ENCODE peak calls at places on chromosomes 3 and 15, in seven cellular contexts. H, X, D, L, T, J and M are unnamed samples.

GRCh38 chr3:172595648-172596393 is 72.6 kb upstream of the TNFSF10 start:
- DNase-seq in D (peak), L (peak), H (no peak), T (no peak), J (peak), X (peak), M (peak)

GRCh38 chr3:151011427-151011826 is 38.9 kb upstream of the CLRN1 start:
- DNase-seq in T (no peak), J (no peak), X (no peak), L (no peak), D (no peak), H (no peak), M (no peak)

GRCh38 chr3:104359546-104359945 is 1007.2 kb upstream of the ALCAM start:
- DNase-seq in H (no peak), X (no peak), L (no peak), D (no peak), T (no peak), J (no peak), M (no peak)

GRCh38 chr3:132135628-132136333 is 101.0 kb upstream of the CPNE4 start:
- DNase-seq in J (no peak), T (peak), X (peak), D (peak), L (no peak), H (peak), M (no peak)

GRCh38 chr3:52293491-52294319 is 6.1 kb downstream of the GLYCTK start:
- DNase-seq in L (no peak), T (no peak), H (peak), X (no peak), J (no peak), D (no peak), M (no peak)

GRCh38 chr3:149243540-149243939 is 21.9 kb upstream of the CP start:
- DNase-seq in D (no peak), L (no peak), T (no peak), H (no peak), J (no peak), X (no peak), M (no peak)

GRCh38 chr3:73148653-73149052 is 87.2 kb downstream of the EBLN2 start:
- DNase-seq in H (no peak), L (no peak), X (peak), J (no peak), D (no peak), T (no peak), M (no peak)

GRCh38 chr15:57580428-57580827 is 11.3 kb upstream of the MYZAP start:
- DNase-seq in D (no peak), L (no peak), X (no peak), H (no peak), J (no peak), T (no peak), M (no peak)

GRCh38 chr3:194687638-194688206 is 2.0 kb downstream of the FAM43A start:
- DNase-seq in X (no peak), D (no peak), T (peak), J (no peak), H (peak), L (no peak), M (no peak)

GRCh38 chr3:161413855-161414210 is 42.5 kb upstream of the SPTSSB start:
- DNase-seq in L (no peak), X (no peak), J (no peak), T (no peak), D (no peak), H (no peak), M (no peak)

GRCh38 chr3:64832098-64832497 is 144.3 kb upstream of the ADAMTS9 start:
- DNase-seq in L (no peak), D (no peak), H (no peak), X (no peak), T (no peak), J (no peak), M (no peak)

DNA sequence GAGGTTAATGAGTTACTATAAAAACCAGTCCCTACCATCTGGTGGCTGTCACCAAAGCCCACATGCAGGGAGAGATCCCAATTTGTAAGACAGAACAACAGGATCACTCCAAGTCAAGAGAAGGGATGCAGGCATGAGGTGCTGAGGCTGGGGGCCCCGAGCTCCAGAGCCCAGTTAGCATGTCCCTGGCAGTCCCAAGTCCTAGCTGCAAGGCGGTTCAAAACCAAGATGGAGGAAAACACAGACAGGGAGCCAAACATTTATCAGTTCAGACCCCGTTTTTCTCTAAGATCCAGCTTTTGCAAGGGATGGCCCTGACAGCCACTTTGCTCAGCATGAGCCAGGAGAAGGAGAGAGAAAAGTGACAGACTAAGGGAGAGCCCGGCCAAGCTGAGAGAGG is 207.0 kb downstream of the UACA start:
- DNase-seq in H (no peak), L (no peak), X (no peak), J (no peak), T (no peak), D (no peak), M (no peak)
- TF ChIP-seq JUND in H (no peak), L (no peak), X (no peak), J (no peak), T (no peak), D (no peak), M (no peak)

GRCh38 chr3:66418432-66419052 is 82.3 kb downstream of the LRIG1 start:
- DNase-seq in X (no peak), T (no peak), H (no peak), D (no peak), L (no peak), J (no peak), M (peak)

GRCh38 chr3:66415867-66416428 is 84.9 kb downstream of the LRIG1 start:
- DNase-seq in X (no peak), H (no peak), L (no peak), D (no peak), J (no peak), T (no peak), M (peak)

GRCh38 chr3:66419053-66419440 is 81.8 kb downstream of the LRIG1 start:
- DNase-seq in H (no peak), D (no peak), J (no peak), L (no peak), X (no peak), T (no peak), M (no peak)

GRCh38 chr3:66414846-66415245 is 86.0 kb downstream of the LRIG1 start:
- DNase-seq in H (no peak), L (no peak), X (no peak), T (no peak), D (no peak), J (no peak), M (no peak)

GRCh38 chr3:66416556-66417304 is 84.1 kb downstream of the LRIG1 start:
- DNase-seq in D (no peak), J (no peak), T (no peak), H (no peak), L (no peak), X (no peak), M (no peak)
- TF ChIP-seq JUND in D (no peak), J (no peak), T (no peak), H (no peak), L (no peak), X (no peak), M (no peak)

DNA sequence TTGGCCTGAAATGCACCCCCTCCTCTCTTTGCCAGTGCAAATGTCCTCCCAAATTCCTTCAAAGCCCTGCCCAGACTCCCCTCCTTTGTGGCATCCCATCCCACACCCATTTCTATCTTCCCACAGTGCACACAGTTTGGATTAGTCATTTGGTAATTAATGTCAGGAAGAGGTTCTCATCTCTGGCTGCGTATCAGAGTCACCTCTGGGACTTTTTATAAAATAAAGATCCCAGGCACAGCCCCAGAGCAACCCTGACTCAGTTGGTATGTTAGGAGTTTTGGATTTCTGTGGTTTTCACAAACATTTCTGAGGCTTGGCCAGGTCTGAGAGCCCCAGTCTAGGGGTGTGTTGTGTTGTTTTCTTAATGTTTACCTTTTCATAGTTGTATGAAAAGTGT is 41.7 kb downstream of the C3orf20 start:
- DNase-seq in X (no peak), D (no peak), J (no peak), L (no peak), T (no peak), H (no peak), M (no peak)
- TF ChIP-seq JUND in X (no peak), D (no peak), J (no peak), L (no peak), T (no peak), H (no peak), M (no peak)

DNA sequence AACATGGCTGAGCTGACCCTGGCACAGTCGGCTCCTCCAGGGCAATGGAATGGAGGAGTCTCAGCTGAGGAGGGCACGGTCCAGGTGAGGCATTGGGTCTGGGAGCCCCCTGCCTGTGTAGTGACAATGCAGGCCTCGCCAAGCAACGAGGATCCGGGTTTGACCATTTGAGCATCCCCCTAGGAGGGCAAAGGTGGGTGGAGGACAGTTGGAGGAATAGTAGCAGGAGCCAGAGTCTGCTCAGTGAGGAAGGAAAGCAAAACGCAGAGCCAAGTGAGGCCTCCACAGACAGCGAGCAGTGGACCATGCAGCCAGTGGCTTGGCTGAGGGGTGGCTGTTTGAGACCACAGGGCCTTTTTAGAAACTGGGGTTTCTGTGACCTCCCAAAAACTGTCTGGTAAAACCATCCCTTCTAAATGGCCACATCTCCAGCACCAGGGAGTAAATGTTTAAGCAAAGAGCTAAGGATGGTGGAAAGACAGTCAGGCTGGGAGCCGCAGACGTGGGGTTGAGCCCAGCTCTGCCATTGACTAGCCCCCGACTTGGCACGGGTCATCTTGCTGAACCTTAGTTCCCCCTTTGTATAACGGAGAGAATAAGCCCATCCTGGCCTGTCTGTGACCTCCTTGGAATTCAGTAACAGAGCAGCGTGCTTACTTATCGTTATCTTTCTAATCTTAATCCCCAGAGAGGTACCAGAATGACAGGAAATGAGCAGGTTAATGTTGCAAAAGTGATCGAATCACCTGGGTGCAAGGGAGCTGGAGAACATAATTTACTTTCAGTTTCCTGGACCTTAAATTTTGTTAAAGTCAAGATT is 46.8 kb downstream of the CMTM6 start:
- DNase-seq in T (no peak), D (no peak), X (no peak), L (no peak), H (no peak), J (no peak), M (no peak)
- TF ChIP-seq JUND in T (no peak), D (no peak), X (no peak), L (no peak), H (no peak), J (no peak), M (no peak)

DNA sequence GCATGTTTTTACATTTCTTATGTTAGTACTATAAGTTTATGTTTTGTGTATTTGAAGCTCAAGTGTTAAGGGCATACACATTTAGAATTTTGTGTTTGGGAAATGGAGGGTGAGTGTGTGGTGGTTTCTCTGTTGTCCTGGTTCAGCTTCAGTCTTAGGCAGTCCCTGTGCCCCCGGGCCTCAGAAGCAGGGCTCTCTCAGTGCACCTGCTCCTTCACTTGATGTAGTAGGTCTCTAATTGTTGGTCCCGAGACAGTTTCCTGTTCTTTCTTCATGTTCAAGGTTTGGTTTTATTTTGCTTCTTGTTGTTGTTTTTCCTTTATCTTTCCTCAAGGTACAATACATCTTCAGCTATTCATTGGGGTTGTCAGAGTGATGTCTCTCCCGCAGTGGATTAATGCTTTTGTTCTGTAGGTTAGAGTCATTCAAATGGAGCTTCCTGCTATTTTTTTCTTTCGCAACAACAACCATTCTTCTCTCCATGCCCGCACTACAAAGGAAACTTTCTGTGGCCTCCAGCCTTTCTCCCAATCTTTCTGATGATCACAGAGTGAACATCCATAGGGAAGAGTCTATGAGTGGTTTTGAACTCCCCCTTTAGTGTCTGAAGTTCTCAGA is 177.8 kb upstream of the GOLGA6L4 start:
- DNase-seq in T (no peak), J (no peak), H (no peak), D (no peak), X (no peak), L (no peak), M (no peak)
- TF ChIP-seq JUND in T (no peak), J (no peak), H (no peak), D (no peak), X (no peak), L (no peak), M (no peak)

GRCh38 chr3:9101286-9101685 is 138.0 kb upstream of the RAD18 start:
- DNase-seq in T (no peak), J (peak), D (no peak), L (no peak), X (no peak), H (no peak), M (no peak)

GRCh38 chr3:9099711-9100110 is 136.4 kb upstream of the RAD18 start:
- DNase-seq in J (no peak), T (no peak), X (no peak), L (no peak), D (no peak), H (no peak), M (no peak)

GRCh38 chr3:9102240-9102841 is 139.1 kb upstream of the RAD18 start:
- DNase-seq in J (no peak), H (peak), L (no peak), X (no peak), T (peak), D (no peak), M (no peak)

GRCh38 chr3:9100132-9100894 is 137.0 kb upstream of the RAD18 start:
- DNase-seq in X (no peak), T (no peak), L (peak), H (no peak), D (no peak), J (no peak), M (no peak)

DNA sequence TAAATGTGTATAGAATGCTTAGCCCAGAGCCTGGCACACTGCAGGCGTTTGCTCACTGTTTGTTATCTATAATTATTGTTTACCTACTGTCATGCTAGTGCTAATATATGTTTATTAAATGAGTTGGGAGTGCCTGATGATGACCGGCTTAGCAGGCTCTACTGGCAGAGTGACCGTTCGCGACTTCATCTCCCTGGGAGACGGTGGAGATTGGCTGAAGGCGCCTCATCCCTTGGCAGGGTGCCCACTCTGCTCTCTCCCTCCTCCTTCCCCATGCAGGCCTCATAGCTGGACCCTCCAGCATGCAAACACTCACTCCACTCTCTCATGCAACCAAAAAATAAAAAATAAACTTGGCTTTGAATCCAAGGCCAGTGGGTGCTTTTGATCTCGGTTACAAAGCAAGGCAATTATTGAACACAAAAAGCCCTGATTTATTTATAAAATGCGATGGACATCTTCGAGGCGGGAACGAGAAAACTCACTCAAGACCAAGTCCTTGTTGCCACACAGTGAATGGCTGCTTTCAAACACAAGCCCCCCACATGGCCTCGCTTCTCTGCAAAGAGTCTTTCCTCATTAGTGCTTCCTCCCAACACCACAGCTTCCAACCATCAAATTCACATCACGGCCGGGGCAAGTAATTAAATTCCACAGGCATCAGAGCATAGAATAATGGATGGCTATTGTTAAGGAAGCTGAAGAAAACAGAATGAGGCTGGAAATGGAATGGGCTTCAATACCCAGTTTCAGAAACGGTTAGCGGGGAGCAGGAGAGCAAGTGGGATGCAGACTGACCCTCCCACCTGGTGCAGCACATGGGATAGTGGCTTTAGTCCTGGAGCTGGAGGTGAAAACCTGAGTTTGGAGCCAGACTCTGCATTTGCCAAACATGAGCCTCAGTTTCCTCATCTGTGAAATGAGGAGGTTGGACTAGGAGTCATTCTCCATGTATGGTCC is 135.7 kb upstream of the RAD18 start:
- DNase-seq in X (no peak), H (peak), D (no peak), T (no peak), L (no peak), J (no peak), M (peak)
- TF ChIP-seq JUND in X (no peak), H (no peak), D (no peak), T (no peak), L (no peak), J (no peak), M (peak)

GRCh38 chr3:71035314-71035713 is 548.2 kb downstream of the FOXP1 start:
- DNase-seq in L (no peak), T (no peak), X (no peak), H (no peak), D (no peak), J (no peak), M (no peak)
- TF ChIP-seq JUND in L (no peak), T (no peak), X (no peak), H (no peak), D (no peak), J (no peak), M (no peak)